ENCODE peak calls at places on chromosome 9, in seven cellular contexts. One of them, this sample, is unnamed. For H3K4me1, the result is how much of the 10 kb centered on the place peaks cover.

GRCh38 chr9:131875828-131876485 is 136.1 kb upstream of the RAPGEF1 start:
- DNase-seq in mesenchymal stem cell: no peak
- DNase-seq in body of pancreas: no peak
- DNase-seq in PC-9: no peak
- DNase-seq in prostate gland: no peak
- DNase-seq in A673: no peak
- DNase-seq in lower lobe of right lung: no peak
- DNase-seq in this sample: peak

GRCh38 chr9:6997330-6997729 is 239.6 kb downstream of the KDM4C start:
- DNase-seq in prostate gland: no peak
- DNase-seq in mesenchymal stem cell: no peak
- DNase-seq in PC-9: no peak
- DNase-seq in lower lobe of right lung: no peak
- DNase-seq in A673: no peak
- DNase-seq in body of pancreas: no peak
- DNase-seq in this sample: no peak

GRCh38 chr9:120412425-120412951 is 167.5 kb downstream of the CDK5RAP2 start:
- DNase-seq in A673: no peak
- DNase-seq in prostate gland: peak
- DNase-seq in mesenchymal stem cell: peak
- DNase-seq in body of pancreas: no peak
- DNase-seq in lower lobe of right lung: no peak
- DNase-seq in PC-9: no peak
- DNase-seq in this sample: no peak

GRCh38 chr9:97531750-97532383 is 30.4 kb downstream of the TMOD1 start:
- DNase-seq in body of pancreas: no peak
- DNase-seq in prostate gland: no peak
- DNase-seq in PC-9: no peak
- DNase-seq in A673: no peak
- DNase-seq in lower lobe of right lung: no peak
- DNase-seq in mesenchymal stem cell: peak
- DNase-seq in this sample: peak

GRCh38 chr9:137811283-137811870 is 66.2 kb upstream of the CACNA1B start:
- DNase-seq in PC-9: no peak
- DNase-seq in mesenchymal stem cell: no peak
- DNase-seq in A673: no peak
- DNase-seq in prostate gland: no peak
- DNase-seq in body of pancreas: no peak
- DNase-seq in lower lobe of right lung: no peak
- DNase-seq in this sample: peak

GRCh38 chr9:137000177-137000930 is 4.0 kb upstream of the CLIC3 start:
- DNase-seq in body of pancreas: no peak
- DNase-seq in lower lobe of right lung: no peak
- DNase-seq in prostate gland: no peak
- DNase-seq in mesenchymal stem cell: peak
- DNase-seq in PC-9: no peak
- DNase-seq in A673: no peak
- DNase-seq in this sample: no peak

GRCh38 chr9:74953235-74953741 is 576 bp upstream of the C9orf40 start:
- DNase-seq in mesenchymal stem cell: no peak
- DNase-seq in PC-9: no peak
- DNase-seq in body of pancreas: no peak
- DNase-seq in prostate gland: no peak
- DNase-seq in lower lobe of right lung: no peak
- DNase-seq in A673: no peak
- DNase-seq in this sample: no peak

GRCh38 chr9:105067895-105068580 is 140.1 kb upstream of the ABCA1 start:
- DNase-seq in prostate gland: no peak
- DNase-seq in lower lobe of right lung: no peak
- DNase-seq in PC-9: no peak
- DNase-seq in A673: no peak
- DNase-seq in mesenchymal stem cell: peak
- DNase-seq in body of pancreas: no peak
- DNase-seq in this sample: no peak

GRCh38 chr9:98772364-98773155 is 23.8 kb downstream of the ANKS6 start:
- DNase-seq in A673: no peak
- DNase-seq in body of pancreas: no peak
- DNase-seq in prostate gland: no peak
- DNase-seq in mesenchymal stem cell: no peak
- DNase-seq in lower lobe of right lung: no peak
- DNase-seq in PC-9: no peak
- DNase-seq in this sample: no peak

GRCh38 chr9:76433851-76434250 is 25.1 kb upstream of the GCNT1 start:
- DNase-seq in mesenchymal stem cell: peak
- DNase-seq in body of pancreas: no peak
- DNase-seq in lower lobe of right lung: no peak
- DNase-seq in PC-9: no peak
- DNase-seq in prostate gland: no peak
- DNase-seq in A673: no peak
- DNase-seq in this sample: no peak

GRCh38 chr9:84339951-84340350 is 607 bp downstream of the SLC28A3 start:
- DNase-seq in body of pancreas: peak
- DNase-seq in PC-9: peak
- DNase-seq in prostate gland: no peak
- DNase-seq in A673: no peak
- DNase-seq in lower lobe of right lung: no peak
- DNase-seq in mesenchymal stem cell: no peak
- DNase-seq in this sample: no peak

GRCh38 chr9:113560621-113560915 is 97.0 kb downstream of the RGS3 start:
- DNase-seq in body of pancreas: no peak
- DNase-seq in A673: no peak
- DNase-seq in PC-9: no peak
- DNase-seq in prostate gland: no peak
- DNase-seq in mesenchymal stem cell: no peak
- DNase-seq in lower lobe of right lung: no peak
- DNase-seq in this sample: no peak

GRCh38 chr9:115764649-115765048 is 388.9 kb upstream of the PAPPA start:
- DNase-seq in mesenchymal stem cell: no peak
- DNase-seq in lower lobe of right lung: no peak
- DNase-seq in A673: no peak
- DNase-seq in body of pancreas: no peak
- DNase-seq in PC-9: no peak
- DNase-seq in prostate gland: no peak
- DNase-seq in this sample: no peak

GRCh38 chr9:93569775-93570174 is 6.6 kb upstream of the PHF2 start:
- DNase-seq in mesenchymal stem cell: no peak
- DNase-seq in body of pancreas: no peak
- DNase-seq in PC-9: no peak
- DNase-seq in prostate gland: no peak
- DNase-seq in lower lobe of right lung: no peak
- DNase-seq in A673: no peak
- DNase-seq in this sample: no peak

GRCh38 chr9:95025213-95026170 is 292.0 kb downstream of the FANCC start:
- DNase-seq in mesenchymal stem cell: peak
- DNase-seq in A673: peak
- DNase-seq in prostate gland: no peak
- DNase-seq in body of pancreas: peak
- DNase-seq in lower lobe of right lung: peak
- DNase-seq in PC-9: peak
- DNase-seq in this sample: peak

GRCh38 chr9:13461588-13461987 is 182.1 kb upstream of the MPDZ start:
- DNase-seq in mesenchymal stem cell: no peak
- DNase-seq in body of pancreas: no peak
- DNase-seq in lower lobe of right lung: no peak
- DNase-seq in PC-9: no peak
- DNase-seq in A673: no peak
- DNase-seq in prostate gland: no peak
- DNase-seq in this sample: no peak

GRCh38 chr9:71928806-71929205 is 17.4 kb downstream of the C9orf85 start:
- DNase-seq in PC-9: no peak
- DNase-seq in body of pancreas: no peak
- DNase-seq in prostate gland: no peak
- DNase-seq in lower lobe of right lung: no peak
- DNase-seq in mesenchymal stem cell: no peak
- DNase-seq in A673: no peak
- DNase-seq in this sample: no peak

GRCh38 chr9:138071731-138072130 is 194.1 kb downstream of the CACNA1B start:
- DNase-seq in PC-9: no peak
- DNase-seq in lower lobe of right lung: no peak
- DNase-seq in mesenchymal stem cell: no peak
- DNase-seq in prostate gland: no peak
- DNase-seq in A673: no peak
- DNase-seq in body of pancreas: no peak
- DNase-seq in this sample: no peak

GRCh38 chr9:73157811-73158210 is 6.1 kb downstream of the ANXA1 start:
- DNase-seq in A673: no peak
- DNase-seq in lower lobe of right lung: no peak
- DNase-seq in mesenchymal stem cell: no peak
- DNase-seq in body of pancreas: no peak
- DNase-seq in prostate gland: no peak
- DNase-seq in PC-9: no peak
- DNase-seq in this sample: no peak

GRCh38 chr9:102911185-102911584 is 83.9 kb upstream of the CYLC2 start:
- DNase-seq in prostate gland: no peak
- DNase-seq in body of pancreas: no peak
- DNase-seq in A673: no peak
- DNase-seq in PC-9: no peak
- DNase-seq in mesenchymal stem cell: no peak
- DNase-seq in lower lobe of right lung: no peak
- DNase-seq in this sample: no peak

DNA sequence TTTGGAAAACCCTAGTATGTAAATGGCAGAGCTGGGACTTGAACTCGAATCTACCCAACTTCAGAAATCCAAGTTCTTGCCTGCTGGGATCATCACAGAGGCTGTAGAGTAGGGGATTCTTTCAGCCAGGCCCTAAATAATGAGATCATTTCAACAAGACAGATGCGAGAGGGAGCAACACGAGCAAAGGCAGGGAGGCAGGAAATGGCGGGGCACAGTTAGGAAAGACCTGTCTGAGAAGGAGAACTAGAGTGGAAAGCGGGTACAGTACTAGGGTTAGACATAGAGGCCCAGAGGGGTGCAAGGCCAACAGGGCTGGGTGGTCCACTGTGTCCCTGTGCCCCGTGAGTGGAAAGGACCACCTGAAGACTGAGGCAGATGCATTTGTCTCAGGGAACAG is 46.1 kb downstream of the MVB12B start:
- DNase-seq in lower lobe of right lung: no peak
- DNase-seq in body of pancreas: no peak
- DNase-seq in mesenchymal stem cell: no peak
- DNase-seq in PC-9: no peak
- DNase-seq in prostate gland: no peak
- DNase-seq in A673: no peak
- DNase-seq in this sample: no peak
- H3K4me1 ChIP-seq in lower lobe of right lung: half or more
- H3K4me1 ChIP-seq in body of pancreas: under half
- H3K4me1 ChIP-seq in mesenchymal stem cell: under half
- H3K4me1 ChIP-seq in PC-9: under half
- H3K4me1 ChIP-seq in prostate gland: under half
- H3K4me1 ChIP-seq in A673: under half
- H3K4me1 ChIP-seq in this sample: under half

GRCh38 chr9:88532320-88532719 is 2.7 kb upstream of the NXNL2 start:
- DNase-seq in mesenchymal stem cell: peak
- DNase-seq in lower lobe of right lung: peak
- DNase-seq in A673: peak
- DNase-seq in body of pancreas: peak
- DNase-seq in prostate gland: no peak
- DNase-seq in PC-9: peak
- DNase-seq in this sample: no peak

GRCh38 chr9:88535932-88536324 is 950 bp downstream of the NXNL2 start:
- DNase-seq in body of pancreas: peak
- DNase-seq in A673: no peak
- DNase-seq in mesenchymal stem cell: peak
- DNase-seq in PC-9: no peak
- DNase-seq in lower lobe of right lung: no peak
- DNase-seq in prostate gland: no peak
- DNase-seq in this sample: no peak

GRCh38 chr9:88534456-88535225 is at the start of gene NXNL2:
- DNase-seq in PC-9: peak
- DNase-seq in lower lobe of right lung: peak
- DNase-seq in mesenchymal stem cell: peak
- DNase-seq in A673: peak
- DNase-seq in prostate gland: peak
- DNase-seq in body of pancreas: peak
- DNase-seq in this sample: peak

GRCh38 chr9:88535226-88535931 is 401 bp downstream of the NXNL2 start:
- DNase-seq in lower lobe of right lung: no peak
- DNase-seq in prostate gland: peak
- DNase-seq in body of pancreas: peak
- DNase-seq in PC-9: no peak
- DNase-seq in A673: no peak
- DNase-seq in mesenchymal stem cell: peak
- DNase-seq in this sample: peak

DNA sequence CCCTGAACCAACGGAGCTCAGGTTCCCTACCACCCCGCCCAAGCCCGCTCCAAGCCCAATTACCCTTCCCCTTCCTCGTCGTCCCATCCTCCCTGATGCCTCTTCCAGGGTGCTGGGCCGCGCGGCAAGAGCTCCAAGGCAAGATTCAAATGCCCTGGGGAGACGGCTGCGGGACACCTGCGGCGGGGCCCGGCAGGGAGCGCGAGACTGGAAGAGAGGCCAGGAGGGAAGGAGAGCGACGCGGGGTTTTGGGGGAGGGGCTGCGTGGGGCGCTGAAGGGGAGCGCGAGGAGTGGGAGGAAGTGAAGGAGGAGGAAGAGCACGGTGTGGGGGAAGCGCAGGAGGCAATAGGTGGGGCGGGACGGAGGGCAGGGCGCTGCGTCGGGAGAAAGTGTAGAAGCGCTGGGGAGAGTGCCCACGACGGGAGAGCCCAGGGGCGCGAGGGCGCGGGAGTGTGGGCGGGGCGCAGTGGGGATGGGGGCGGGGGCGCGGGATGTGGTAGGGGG is 975 bp upstream of the NXNL2 start:
- DNase-seq in prostate gland: no peak
- DNase-seq in body of pancreas: peak
- DNase-seq in mesenchymal stem cell: peak
- DNase-seq in PC-9: peak
- DNase-seq in A673: peak
- DNase-seq in lower lobe of right lung: peak
- DNase-seq in this sample: peak
- H3K27ac ChIP-seq in prostate gland: peak
- H3K27ac ChIP-seq in body of pancreas: peak
- H3K27ac ChIP-seq in mesenchymal stem cell: peak
- H3K27ac ChIP-seq in PC-9: peak
- H3K27ac ChIP-seq in A673: peak
- H3K27ac ChIP-seq in lower lobe of right lung: peak
- H3K27ac ChIP-seq in this sample: peak

GRCh38 chr9:86350006-86350755 is 4.0 kb downstream of the TUT7 start:
- DNase-seq in mesenchymal stem cell: no peak
- DNase-seq in lower lobe of right lung: no peak
- DNase-seq in body of pancreas: no peak
- DNase-seq in prostate gland: no peak
- DNase-seq in PC-9: no peak
- DNase-seq in A673: no peak
- DNase-seq in this sample: no peak
- H3K4me3 ChIP-seq in mesenchymal stem cell: peak
- H3K4me3 ChIP-seq in lower lobe of right lung: peak
- H3K4me3 ChIP-seq in body of pancreas: no peak
- H3K4me3 ChIP-seq in prostate gland: peak
- H3K4me3 ChIP-seq in PC-9: no peak
- H3K4me3 ChIP-seq in A673: no peak
- H3K4me3 ChIP-seq in this sample: peak

DNA sequence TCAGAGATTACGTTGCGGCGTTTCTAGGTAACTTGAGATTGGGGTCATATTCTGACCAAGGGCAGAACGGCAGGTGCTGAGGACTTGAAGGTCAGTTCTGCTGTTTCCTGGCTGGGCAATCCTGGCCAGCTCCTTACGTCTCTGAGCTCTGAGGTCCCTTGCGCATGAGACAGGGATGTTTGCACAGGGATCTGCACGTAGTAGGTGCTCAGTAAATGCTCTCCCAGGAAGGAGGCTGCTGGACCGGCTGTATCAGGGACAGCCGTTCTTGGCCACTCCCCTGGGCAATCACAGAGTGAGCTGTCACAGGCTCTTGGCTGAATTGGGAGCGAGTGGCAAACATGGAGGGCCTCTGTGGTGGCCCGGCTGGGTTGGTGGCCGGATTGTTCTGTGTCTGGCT is 8.3 kb downstream of the NCS1 start:
- DNase-seq in prostate gland: no peak
- DNase-seq in A673: no peak
- DNase-seq in body of pancreas: no peak
- DNase-seq in mesenchymal stem cell: no peak
- DNase-seq in PC-9: no peak
- DNase-seq in lower lobe of right lung: no peak
- DNase-seq in this sample: no peak
- H3K4me1 ChIP-seq in prostate gland: under half
- H3K4me1 ChIP-seq in A673: under half
- H3K4me1 ChIP-seq in body of pancreas: under half
- H3K4me1 ChIP-seq in mesenchymal stem cell: under half
- H3K4me1 ChIP-seq in PC-9: under half
- H3K4me1 ChIP-seq in lower lobe of right lung: under half
- H3K4me1 ChIP-seq in this sample: under half